ENCODE peak calls at places on chromosome 9, in ten cellular contexts. J is amygdala; L is dorsolateral prefrontal cortex; I is IMR-90; X is activated T-cell treated with anti-CD3 and anti-CD28 coated beads, Interleukin-2, amount 50 U/mL, for 72 hours; S is fibroblast of the conjunctiva; C is HTR-8/SVneo; G is HT1080; Y is stimulated activated CD8-positive, alpha-beta memory T cell treated with anti-CD3 and anti-CD28 coated beads, Interleukin-7, amount 100 ng/mL, for 1 hour; V is astrocyte of the spinal cord. R is an unnamed sample.

GRCh38 chr9:16656432-16657169 is 213.9 kb downstream of the BNC2 start:
- DNase-seq in J (no peak), L (no peak), I (peak; percentile 55), X (no peak), S (no peak), C (no peak), G (no peak), Y (no peak), V (no peak), R (no peak)

GRCh38 chr9:116250881-116251280 is 97.3 kb downstream of the PAPPA start:
- DNase-seq in J (no peak), L (no peak), I (peak; percentile 50), X (no peak), S (peak; percentile 27), C (no peak), G (no peak), Y (no peak), V (no peak), R (no peak)

GRCh38 chr9:15182003-15182695 is 124.9 kb downstream of the TTC39B start:
- DNase-seq in J (no peak), L (no peak), I (no peak), X (no peak), S (no peak), C (no peak), G (no peak), Y (no peak), V (no peak), R (no peak)

GRCh38 chr9:68847765-68848164 is 142.7 kb downstream of the PIP5K1B start:
- DNase-seq in J (no peak), L (no peak), I (no peak), X (no peak), S (no peak), C (no peak), G (no peak), Y (no peak), V (no peak), R (no peak)

GRCh38 chr9:137348781-137349470 is 46.9 kb upstream of the NRARP start:
- DNase-seq in J (no peak), L (no peak), I (no peak), X (no peak), S (no peak), C (no peak), G (no peak), Y (no peak), V (no peak), R (no peak)

GRCh38 chr9:116549061-116549664 is 137.9 kb upstream of the TRIM32 start:
- DNase-seq in J (no peak), L (no peak), I (peak; percentile 97), X (no peak), S (peak; percentile 89), C (peak; percentile 82), G (peak; percentile 98), Y (no peak), V (peak; percentile 93), R (peak; percentile 15)

GRCh38 chr9:35618325-35618727 is at the start of gene CD72:
- DNase-seq in J (no peak), L (no peak), I (no peak), X (no peak), S (no peak), C (no peak), G (no peak), Y (no peak), V (no peak), R (no peak)

GRCh38 chr9:97307091-97307490 is 368 bp upstream of the CCDC180 start:
- DNase-seq in J (peak; percentile 28), L (peak; percentile 65), I (peak; percentile 57), X (peak; percentile 5), S (peak; percentile 51), C (no peak), G (no peak), Y (no peak), V (peak; percentile 79), R (peak; percentile 75)

GRCh38 chr9:36092014-36092413 is 44.5 kb upstream of the GLIPR2 start:
- DNase-seq in J (no peak), L (no peak), I (no peak), X (no peak), S (no peak), C (no peak), G (no peak), Y (no peak), V (no peak), R (no peak)

GRCh38 chr9:78788101-78788500 is 491.2 kb downstream of the PSAT1 start:
- DNase-seq in J (no peak), L (no peak), I (peak; percentile 71), X (no peak), S (no peak), C (no peak), G (peak; percentile 39), Y (no peak), V (peak; percentile 44), R (no peak)

GRCh38 chr9:109880276-109881169 is 100.5 kb downstream of the PALM2AKAP2 start:
- DNase-seq in J (no peak), L (no peak), I (peak; percentile 41), X (peak; percentile 37), S (no peak), C (peak; percentile 57), G (peak; percentile 43), Y (no peak), V (peak; percentile 33), R (no peak)

GRCh38 chr9:108626743-108627142 is 229.0 kb downstream of the ACTL7B start:
- DNase-seq in J (no peak), L (no peak), I (no peak), X (no peak), S (no peak), C (no peak), G (no peak), Y (no peak), V (no peak), R (no peak)